ENCODE peak calls at places on chromosomes 3 and 15, in six cellular contexts. Z, Q, R, C, E and D are unnamed samples.

GRCh38 chr3:113219605-113220300 is 8.4 kb downstream of the BOC start:
- DNase-seq in R (no peak), C (no peak), Z (no peak), E (no peak), Q (no peak), D (no peak)

GRCh38 chr3:133437391-133438093 is 37.7 kb downstream of the BFSP2 start:
- DNase-seq in Z (no peak), Q (no peak), R (no peak), C (peak; percentile 35), E (peak; percentile 37), D (peak; percentile 13)

GRCh38 chr15:65328506-65329297 is 24.2 kb downstream of the RNU5B-1 start:
- DNase-seq in R (no peak), Z (no peak), C (no peak), E (peak; percentile 31), Q (no peak), D (no peak)

GRCh38 chr3:111621535-111621934 is 26.4 kb upstream of the ZBED2 start:
- DNase-seq in E (no peak), C (no peak), Z (no peak), R (no peak), Q (no peak), D (no peak)

GRCh38 chr3:50264389-50264963 is 4.5 kb upstream of the SEMA3B start:
- DNase-seq in E (peak; percentile 34), C (peak; percentile 48), Q (no peak), R (no peak), Z (no peak), D (peak; percentile 93)

GRCh38 chr3:190849607-190850006 is 12.9 kb downstream of the GMNC start:
- DNase-seq in Z (no peak), R (no peak), E (no peak), Q (no peak), C (no peak), D (no peak)

GRCh38 chr3:42052132-42052866 is 38.9 kb upstream of the TRAK1 start:
- DNase-seq in Q (no peak), C (no peak), E (no peak), R (no peak), Z (no peak), D (peak; percentile 88)

GRCh38 chr15:99252326-99252725 is 1.0 kb downstream of the LRRC28 start:
- DNase-seq in Q (no peak), C (no peak), R (no peak), Z (no peak), E (no peak), D (no peak)

GRCh38 chr3:73353661-73354217 is 271.0 kb downstream of the PDZRN3 start:
- DNase-seq in C (no peak), Z (no peak), E (no peak), Q (no peak), R (no peak), D (peak; percentile 6)